ENCODE peak calls at places on chromosomes 13 and 19, in six cellular contexts. J is K562, K is A549, S is upper lobe of left lung, D is GM12878, P is HepG2. H is an unnamed sample.
A peak's percentile ranks its signal among the peaks of the same experiment; 100 is the strongest.

GRCh38 chr19:6056801-6057650 is 53.3 kb downstream of the RFX2 start:
- ATAC-seq in P (peak; percentile 75), J (no peak), D (no peak), K (peak; percentile 89), S (peak; percentile 86), H (peak; percentile 89)

GRCh38 chr19:33705090-33705847 is 83.5 kb downstream of the CHST8 start:
- ATAC-seq in S (no peak), J (no peak), P (peak; percentile 79), K (no peak), D (no peak), H (no peak)

GRCh38 chr13:32752997-32753606 is 166.8 kb downstream of the PDS5B start:
- ATAC-seq in P (no peak), S (no peak), J (no peak), K (no peak), D (no peak), H (no peak)

GRCh38 chr19:7901337-7901736 is 2.3 kb upstream of the MAP2K7 start:
- ATAC-seq in S (no peak), J (no peak), P (no peak), D (no peak), K (no peak), H (no peak)

GRCh38 chr19:52336976-52337375 is 933 bp downstream of the ZNF610 start:
- ATAC-seq in P (peak; percentile 31), S (no peak), J (no peak), K (no peak), D (no peak), H (no peak)

GRCh38 chr19:3645067-3645396 is 18.4 kb upstream of the CACTIN start:
- ATAC-seq in S (no peak), J (no peak), D (no peak), K (peak; percentile 8), P (peak; percentile 11), H (no peak)

GRCh38 chr13:21817878-21818277 is 147.0 kb downstream of the FGF9 start:
- ATAC-seq in D (no peak), K (no peak), S (peak; percentile 50), P (no peak), J (no peak), H (no peak)

GRCh38 chr13:44879452-44880058 is 109.7 kb downstream of the NUFIP1 start:
- ATAC-seq in D (peak; percentile 75), K (no peak), S (no peak), J (no peak), P (peak; percentile 31), H (no peak)

GRCh38 chr13:21458457-21458815 is 667 bp downstream of the ZDHHC20 start:
- ATAC-seq in P (peak; percentile 32), D (peak; percentile 71), S (no peak), J (peak; percentile 73), K (no peak), H (no peak)

GRCh38 chr13:112931028-112931934 is 37.7 kb upstream of the MCF2L start:
- ATAC-seq in P (peak; percentile 85), J (peak; percentile 95), K (peak; percentile 84), D (peak; percentile 35), S (no peak), H (peak; percentile 41)

GRCh38 chr13:102774210-102774560 is 599 bp upstream of the TEX30 start:
- ATAC-seq in S (no peak), J (peak; percentile 3), K (peak; percentile 4), D (no peak), P (no peak), H (peak; percentile 3)

GRCh38 chr13:53041968-53042485 is 13.4 kb downstream of the OLFM4 start:
- ATAC-seq in J (no peak), K (no peak), P (no peak), S (no peak), D (no peak), H (no peak)

GRCh38 chr19:7669641-7670040 is 792 bp downstream of the RETN start:
- ATAC-seq in J (no peak), P (no peak), K (no peak), D (no peak), S (no peak), H (no peak)

GRCh38 chr13:114067381-114067885 is 65.0 kb downstream of the RASA3 start:
- ATAC-seq in D (peak; percentile 71), P (no peak), S (no peak), J (no peak), K (no peak), H (no peak)

GRCh38 chr13:30776661-30777060 is 41.3 kb downstream of the ALOX5AP start:
- ATAC-seq in K (no peak), J (no peak), P (no peak), S (no peak), D (peak; percentile 47), H (no peak)

GRCh38 chr19:58380037-58380735 is 644 bp downstream of the ZNF837 start:
- ATAC-seq in K (peak; percentile 10), P (peak; percentile 9), S (no peak), J (peak; percentile 5), D (peak; percentile 2), H (no peak)

GRCh38 chr19:55082023-55082851 is 6.6 kb downstream of the EPS8L1 start:
- ATAC-seq in K (no peak), D (no peak), J (no peak), P (no peak), S (no peak), H (no peak)

GRCh38 chr13:49240017-49240416 is 7.7 kb upstream of the CDADC1 start:
- ATAC-seq in S (no peak), P (peak; percentile 85), D (peak; percentile 92), K (peak; percentile 84), J (peak; percentile 81), H (no peak)

GRCh38 chr19:35021596-35021995 is 8.7 kb upstream of the SCN1B start:
- ATAC-seq in D (no peak), S (no peak), J (no peak), K (no peak), P (no peak), H (no peak)

DNA sequence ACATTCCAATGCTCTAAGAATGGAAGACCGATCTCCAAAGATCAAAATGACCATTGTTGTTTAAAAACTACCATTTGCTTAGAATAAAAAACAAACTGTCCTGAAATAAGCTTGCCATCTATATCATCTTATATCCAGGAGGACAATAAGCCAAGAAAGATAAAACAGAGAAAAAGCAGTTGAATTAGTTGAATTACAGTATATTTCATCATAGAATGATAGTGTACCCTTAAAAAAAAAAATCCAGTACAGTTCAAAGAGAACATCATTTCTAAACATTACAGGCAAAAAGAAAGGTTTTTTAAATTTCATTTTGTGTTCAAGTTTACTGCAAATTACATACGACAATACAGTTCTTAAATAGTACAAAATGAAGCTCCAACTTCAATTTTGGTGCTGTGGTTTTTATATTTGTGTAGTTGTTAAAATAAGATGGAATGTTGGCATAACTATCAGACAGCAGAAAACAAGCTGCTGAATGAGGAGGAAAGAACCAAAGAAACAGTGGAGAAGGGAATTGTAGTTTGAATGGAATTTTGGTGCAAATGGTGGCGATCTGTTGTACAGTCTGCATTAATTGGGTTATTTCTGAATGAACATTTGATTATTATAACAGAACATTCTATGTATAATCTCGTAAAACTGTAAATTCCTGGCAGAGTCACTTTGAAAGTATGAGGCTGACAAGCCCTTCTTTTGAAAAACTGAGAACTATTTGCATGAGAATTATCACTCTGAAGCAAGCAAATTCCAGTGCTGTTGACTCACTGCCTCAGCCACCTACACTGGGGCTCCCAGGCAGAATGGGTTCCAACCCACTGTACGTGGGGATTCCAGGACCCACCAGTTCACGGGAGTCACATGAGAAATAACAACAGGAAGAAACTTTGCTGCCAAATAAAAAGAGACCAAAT is 37.7 kb downstream of the LHFPL6 start:
- ATAC-seq in P (no peak), D (no peak), K (peak; percentile 89), S (no peak), J (no peak), H (peak; percentile 67)
- H3K4me3 ChIP-seq in P (no peak overlapping the region), D (no peak overlapping the region), K (peak overlapping the region; percentile 12), S (no peak overlapping the region), J (no peak overlapping the region), H (no peak overlapping the region)

DNA sequence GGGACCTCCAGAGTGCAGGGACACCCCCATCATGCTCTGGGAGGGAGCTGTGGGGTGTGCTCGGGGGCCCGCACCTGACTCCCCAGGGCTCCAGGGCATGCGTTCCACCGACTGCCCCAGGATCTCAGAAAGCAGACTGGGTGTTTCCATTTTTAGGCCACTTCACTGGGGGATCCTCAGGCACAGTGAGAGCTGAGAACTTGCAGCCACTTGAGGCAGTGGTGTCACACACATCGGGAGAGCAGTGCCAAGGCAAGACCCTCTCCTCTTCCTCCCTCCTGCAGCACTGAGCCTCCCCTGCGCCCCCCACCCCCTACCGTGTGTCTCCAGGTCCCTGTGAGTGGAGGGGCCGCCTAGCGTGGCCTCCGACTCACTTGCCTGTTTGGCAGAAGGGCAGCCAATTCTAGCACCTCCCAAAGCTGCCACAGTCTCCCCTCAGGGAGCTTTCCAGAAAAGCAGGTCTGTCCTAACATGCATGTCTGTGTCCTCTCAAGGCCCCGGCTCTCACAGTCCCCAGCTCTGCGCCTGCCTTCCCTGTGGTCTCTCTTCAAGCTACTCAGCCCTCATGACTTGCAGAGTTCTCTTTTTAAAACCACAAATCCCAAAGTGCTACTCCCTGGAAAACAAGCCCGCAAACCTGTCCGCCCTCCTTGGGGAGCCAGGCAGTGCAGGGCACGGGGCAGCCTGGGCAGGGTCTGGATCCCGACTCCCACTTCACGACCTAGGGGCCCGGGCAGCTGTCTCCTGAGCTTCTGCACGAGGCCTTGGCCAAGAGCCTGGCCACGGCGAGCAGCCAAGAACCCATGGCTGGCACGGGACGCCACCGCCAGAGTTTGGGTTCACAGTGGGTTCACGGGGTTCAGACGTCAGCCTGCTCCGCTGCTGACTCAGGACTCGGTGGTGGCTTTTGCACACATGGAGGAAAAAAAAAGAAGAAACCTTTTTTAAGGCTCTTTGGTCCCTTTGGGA is 94.1 kb downstream of the STK24 start:
- ATAC-seq in D (peak; percentile 39), K (no peak), S (peak; percentile 57), J (no peak), P (peak; percentile 7), H (peak; percentile 42)
- TF ChIP-seq EP300 in D (no peak), K (no peak), S (no peak), J (no peak), P (no peak), H (no peak)

GRCh38 chr19:50325310-50326100 is 3.7 kb downstream of the KCNC3 start:
- ATAC-seq in S (peak; percentile 20), J (peak; percentile 66), P (peak; percentile 55), D (peak; percentile 30), K (peak; percentile 1), H (no peak)
- H3K4me3 ChIP-seq in S (peak overlapping the region; percentile 28), J (peak overlapping the region; percentile 21), P (peak overlapping the region; percentile 64), D (no peak overlapping the region), K (peak overlapping the region; percentile 14), H (no peak overlapping the region)

GRCh38 chr19:2543463-2544442 is 67.8 kb downstream of the GADD45B start:
- ATAC-seq in S (peak; percentile 89), D (peak; percentile 82), J (peak; percentile 94), P (peak; percentile 74), K (peak; percentile 81), H (peak; percentile 90)
- TF ChIP-seq EP300 in S (peak; percentile 98), D (no peak), J (no peak), P (no peak), K (no peak), H (peak; percentile 75)